ENCODE peak calls at places on chromosomes 7 and 10, in nine cellular contexts. C is neural crest cell; N is CD8-positive, alpha-beta T cell; Q is B cell; D is Calu3; X is GM13976; J is AG04449; Y is BJ; K is stomach. T is an unnamed sample.

GRCh38 chr10:78348416-78349164 is 314.9 kb downstream of the RPS24 start:
- DNase-seq in C (no peak), N (no peak), Q (no peak), D (no peak), X (no peak), J (no peak), Y (no peak), K (peak; percentile 14), T (no peak)

GRCh38 chr7:84200859-84201258 is 6.3 kb upstream of the SEMA3A start:
- DNase-seq in C (no peak), N (no peak), Q (no peak), D (no peak), X (no peak), J (no peak), Y (no peak), K (no peak), T (no peak)

GRCh38 chr10:22245567-22245966 is 27.8 kb upstream of the EBLN1 start:
- DNase-seq in C (no peak), N (no peak), Q (no peak), D (no peak), X (no peak), J (no peak), Y (no peak), K (no peak), T (no peak)

GRCh38 chr7:94228678-94229077 is 166.0 kb upstream of the COL1A2 start:
- DNase-seq in C (no peak), N (no peak), Q (no peak), D (no peak), X (no peak), J (no peak), Y (no peak), K (no peak), T (no peak)

GRCh38 chr10:93083743-93084539 is 10.2 kb downstream of the CYP26A1 start:
- DNase-seq in C (no peak), N (no peak), Q (no peak), D (no peak), X (no peak), J (no peak), Y (no peak), K (no peak), T (no peak)

GRCh38 chr7:44145969-44146897 is 5.1 kb upstream of the MYL7 start:
- DNase-seq in C (peak; percentile 64), N (peak; percentile 64), Q (peak; percentile 72), D (peak; percentile 39), X (peak; percentile 90), J (no peak), Y (no peak), K (peak; percentile 83), T (no peak)

GRCh38 chr7:88169717-88170320 is 50.0 kb downstream of the SRI start:
- DNase-seq in C (no peak), N (no peak), Q (peak; percentile 1), D (no peak), X (no peak), J (no peak), Y (no peak), K (no peak), T (peak; percentile 2)

GRCh38 chr7:79681454-79681853 is 228.0 kb upstream of the MAGI2 start:
- DNase-seq in C (no peak), N (no peak), Q (no peak), D (no peak), X (no peak), J (no peak), Y (no peak), K (no peak), T (no peak)

GRCh38 chr7:140342732-140343514 is 55.4 kb downstream of the SLC37A3 start:
- DNase-seq in C (no peak), N (no peak), Q (peak; percentile 32), D (peak; percentile 9), X (no peak), J (no peak), Y (no peak), K (peak; percentile 31), T (no peak)

GRCh38 chr7:73442222-73442902 is 8.8 kb downstream of the FZD9 start:
- DNase-seq in C (no peak), N (no peak), Q (no peak), D (no peak), X (no peak), J (no peak), Y (no peak), K (no peak), T (no peak)

GRCh38 chr10:112526130-112526529 is 79.1 kb downstream of the VTI1A start:
- DNase-seq in C (no peak), N (no peak), Q (no peak), D (no peak), X (no peak), J (no peak), Y (no peak), K (no peak), T (no peak)

GRCh38 chr10:69696073-69696731 is 66.2 kb downstream of the FAM241B start:
- DNase-seq in C (peak; percentile 42), N (no peak), Q (no peak), D (peak; percentile 78), X (peak; percentile 54), J (peak; percentile 79), Y (peak; percentile 93), K (no peak), T (no peak)
- TF ChIP-seq CTCF in C (peak; percentile 70), N (peak; percentile 21), Q (peak; percentile 23), D (peak; percentile 80), X (peak; percentile 23), J (peak; percentile 49), Y (peak; percentile 76), K (no peak), T (peak; percentile 93)

GRCh38 chr7:151006590-151007300 is 15.9 kb downstream of the NOS3 start:
- DNase-seq in C (no peak), N (no peak), Q (no peak), D (no peak), X (no peak), J (no peak), Y (no peak), K (no peak), T (no peak)

GRCh38 chr7:151001546-151001945 is 10.7 kb downstream of the NOS3 start:
- DNase-seq in C (no peak), N (no peak), Q (no peak), D (no peak), X (no peak), J (no peak), Y (no peak), K (no peak), T (no peak)

GRCh38 chr7:151000886-151001495 is 10.2 kb downstream of the NOS3 start:
- DNase-seq in C (no peak), N (no peak), Q (no peak), D (no peak), X (no peak), J (no peak), Y (no peak), K (no peak), T (no peak)

GRCh38 chr7:151005566-151005965 is 14.7 kb downstream of the NOS3 start:
- DNase-seq in C (no peak), N (no peak), Q (no peak), D (no peak), X (no peak), J (no peak), Y (no peak), K (no peak), T (no peak)

GRCh38 chr7:151003572-151003971 is 12.8 kb downstream of the NOS3 start:
- DNase-seq in C (no peak), N (no peak), Q (no peak), D (peak; percentile 60), X (no peak), J (no peak), Y (no peak), K (no peak), T (no peak)
- TF ChIP-seq CTCF in C (no peak), N (no peak), Q (no peak), D (no peak), X (no peak), J (no peak), Y (no peak), K (no peak), T (no peak)

DNA sequence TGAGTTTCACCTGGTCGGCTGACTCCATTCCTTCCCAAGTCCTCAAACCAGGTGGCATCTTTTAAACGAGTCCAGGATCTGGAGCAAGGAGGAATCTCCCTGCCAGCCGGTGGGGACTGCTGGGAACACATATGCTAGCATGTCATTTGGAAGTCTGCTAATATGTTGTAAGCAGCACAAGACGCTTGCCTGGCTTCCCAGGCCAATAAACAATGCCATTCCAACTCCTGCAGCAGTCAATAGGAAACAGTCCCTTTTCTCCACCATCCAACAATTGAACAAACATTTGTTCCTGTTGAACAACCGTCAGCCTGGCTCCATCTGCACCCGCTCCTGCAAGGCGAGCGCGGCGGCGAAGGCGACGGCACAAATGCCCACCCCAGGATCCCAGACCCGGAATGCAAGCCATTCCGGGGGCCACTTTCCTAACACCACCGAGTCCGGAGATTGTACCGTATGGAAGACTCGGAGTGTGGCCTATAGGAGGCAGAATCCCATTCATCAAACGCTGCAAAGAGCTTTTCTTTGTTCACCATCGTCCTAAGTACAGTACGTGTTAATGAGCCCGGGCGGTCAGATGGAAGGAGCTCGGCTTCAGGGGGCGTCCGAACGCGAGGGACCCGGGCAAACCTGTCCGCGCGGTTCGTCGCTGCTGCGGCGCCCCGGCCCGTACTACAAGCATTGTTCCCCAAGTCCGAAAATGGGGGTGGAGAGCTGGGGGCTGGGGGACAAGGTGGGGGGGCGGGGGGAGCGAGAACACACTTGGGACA is 1.6 kb downstream of the FAM53B start:
- DNase-seq in C (peak; percentile 26), N (no peak), Q (peak; percentile 30), D (peak; percentile 9), X (no peak), J (no peak), Y (no peak), K (no peak), T (no peak)
- TF ChIP-seq CTCF in C (peak; percentile 37), N (no peak), Q (no peak), D (no peak), X (no peak), J (peak; percentile 27), Y (peak; percentile 45), K (no peak), T (peak; percentile 64)

GRCh38 chr10:116005301-116005700 is 267.7 kb downstream of the GFRA1 start:
- DNase-seq in C (no peak), N (no peak), Q (no peak), D (no peak), X (no peak), J (no peak), Y (no peak), K (no peak), T (no peak)

GRCh38 chr10:116007256-116007891 is 265.6 kb downstream of the GFRA1 start:
- DNase-seq in C (no peak), N (no peak), Q (no peak), D (no peak), X (no peak), J (no peak), Y (no peak), K (no peak), T (no peak)

GRCh38 chr10:116001976-116002375 is 271.0 kb downstream of the GFRA1 start:
- DNase-seq in C (no peak), N (no peak), Q (no peak), D (no peak), X (no peak), J (no peak), Y (no peak), K (no peak), T (no peak)

GRCh38 chr10:116002735-116003134 is 270.3 kb downstream of the GFRA1 start:
- DNase-seq in C (no peak), N (no peak), Q (no peak), D (no peak), X (no peak), J (no peak), Y (no peak), K (no peak), T (no peak)

GRCh38 chr10:116006508-116006907 is 266.5 kb downstream of the GFRA1 start:
- DNase-seq in C (no peak), N (no peak), Q (no peak), D (no peak), X (no peak), J (no peak), Y (no peak), K (no peak), T (no peak)
- TF ChIP-seq CTCF in C (no peak), N (no peak), Q (no peak), D (no peak), X (no peak), J (no peak), Y (no peak), K (no peak), T (no peak)

T was measured in Panc1.